ENCODE peak calls at places on chromosomes 1 and 21, in ten cellular contexts. T, M, N, F, X, B, A, R, P and Z are unnamed samples.
A peak's percentile ranks its signal among the peaks of the same experiment; 100 is the strongest.

GRCh38 chr1:111054656-111055055 is 85.2 kb downstream of the DRAM2 start:
- DNase-seq in T (no peak), M (no peak), N (no peak), F (no peak), X (no peak), B (no peak), A (no peak), R (no peak), P (no peak), Z (no peak)

GRCh38 chr1:62281922-62282555 is 37.2 kb downstream of the KANK4 start:
- DNase-seq in T (peak; percentile 77), M (no peak), N (no peak), F (no peak), X (no peak), B (no peak), A (no peak), R (no peak), P (no peak), Z (no peak)

GRCh38 chr1:17010601-17011438 is 908 bp downstream of the ATP13A2 start:
- DNase-seq in T (peak; percentile 33), M (peak; percentile 84), N (peak; percentile 61), F (peak; percentile 19), X (no peak), B (peak; percentile 28), A (no peak), R (no peak), P (peak; percentile 29), Z (peak; percentile 28)

GRCh38 chr1:99005142-99005491 is 456 bp upstream of the PLPPR5 start:
- DNase-seq in T (peak; percentile 5), M (no peak), N (no peak), F (no peak), X (no peak), B (no peak), A (peak; percentile 58), R (no peak), P (no peak), Z (no peak)

GRCh38 chr21:28833181-28833580 is 159.5 kb downstream of the LTN1 start:
- DNase-seq in T (no peak), M (no peak), N (no peak), F (no peak), X (no peak), B (no peak), A (no peak), R (no peak), P (no peak), Z (no peak)

GRCh38 chr1:17419626-17420328 is 19.7 kb downstream of the RCC2 start:
- DNase-seq in T (peak; percentile 23), M (peak; percentile 84), N (peak; percentile 19), F (no peak), X (peak; percentile 70), B (peak; percentile 26), A (peak; percentile 88), R (peak; percentile 48), P (peak; percentile 81), Z (peak; percentile 58)

GRCh38 chr1:203081465-203082355 is 4.1 kb downstream of the MYOG start:
- DNase-seq in T (no peak), M (no peak), N (peak; percentile 14), F (no peak), X (no peak), B (no peak), A (no peak), R (no peak), P (no peak), Z (no peak)

GRCh38 chr1:229984310-229984991 is 82.6 kb upstream of the GALNT2 start:
- DNase-seq in T (no peak), M (no peak), N (no peak), F (no peak), X (no peak), B (no peak), A (no peak), R (no peak), P (no peak), Z (no peak)

GRCh38 chr1:37663426-37664000 is 28.8 kb upstream of the CDCA8 start:
- DNase-seq in T (no peak), M (no peak), N (no peak), F (no peak), X (no peak), B (no peak), A (no peak), R (no peak), P (no peak), Z (no peak)

GRCh38 chr1:211903490-211904260 is 73.1 kb upstream of the LPGAT1 start:
- DNase-seq in T (no peak), M (no peak), N (no peak), F (no peak), X (no peak), B (no peak), A (no peak), R (no peak), P (no peak), Z (no peak)

GRCh38 chr1:227321035-227321434 is 2.7 kb upstream of the CDC42BPA start:
- DNase-seq in T (no peak), M (no peak), N (no peak), F (no peak), X (no peak), B (no peak), A (no peak), R (no peak), P (no peak), Z (no peak)

GRCh38 chr1:152964536-152964935 is 5.9 kb upstream of the SPRR4 start:
- DNase-seq in T (no peak), M (no peak), N (no peak), F (no peak), X (no peak), B (no peak), A (no peak), R (no peak), P (no peak), Z (no peak)

GRCh38 chr1:244314921-244315544 is 136.7 kb downstream of the ADSS2 start:
- DNase-seq in T (no peak), M (no peak), N (no peak), F (peak; percentile 87), X (no peak), B (no peak), A (no peak), R (no peak), P (no peak), Z (no peak)

GRCh38 chr1:17128361-17128760 is 9.1 kb upstream of the PADI2 start:
- DNase-seq in T (peak; percentile 99), M (no peak), N (peak; percentile 48), F (peak; percentile 89), X (no peak), B (no peak), A (no peak), R (peak; percentile 80), P (no peak), Z (peak; percentile 86)

GRCh38 chr1:100360790-100361232 is 8.5 kb downstream of the CDC14A start:
- DNase-seq in T (peak; percentile 75), M (peak; percentile 61), N (peak; percentile 84), F (no peak), X (no peak), B (peak; percentile 9), A (no peak), R (no peak), P (no peak), Z (no peak)

GRCh38 chr1:225845633-225846259 is 35.8 kb downstream of the EPHX1 start:
- DNase-seq in T (peak; percentile 67), M (peak; percentile 85), N (peak; percentile 91), F (peak; percentile 60), X (no peak), B (peak; percentile 56), A (peak; percentile 90), R (peak; percentile 56), P (peak; percentile 49), Z (peak; percentile 20)

GRCh38 chr1:15272009-15272781 is 25.2 kb downstream of the FHAD1 start:
- DNase-seq in T (peak; percentile 54), M (peak; percentile 57), N (peak; percentile 73), F (peak; percentile 20), X (no peak), B (peak; percentile 78), A (peak; percentile 69), R (peak; percentile 75), P (peak; percentile 51), Z (peak; percentile 66)

GRCh38 chr1:163875927-163876320 is 554.2 kb downstream of the NUF2 start:
- DNase-seq in T (peak; percentile 73), M (no peak), N (peak; percentile 73), F (no peak), X (no peak), B (no peak), A (no peak), R (no peak), P (no peak), Z (peak; percentile 84)

GRCh38 chr1:14806772-14807171 is 208.3 kb downstream of the KAZN start:
- DNase-seq in T (no peak), M (no peak), N (no peak), F (no peak), X (no peak), B (no peak), A (no peak), R (no peak), P (no peak), Z (no peak)

GRCh38 chr21:38242036-38242435 is 14.8 kb upstream of the KCNJ15 start:
- DNase-seq in T (no peak), M (no peak), N (no peak), F (no peak), X (no peak), B (no peak), A (no peak), R (peak; percentile 43), P (no peak), Z (peak; percentile 4)

GRCh38 chr21:46475296-46475695 is 16.6 kb downstream of the DIP2A start:
- DNase-seq in T (no peak), M (no peak), N (no peak), F (no peak), X (no peak), B (no peak), A (no peak), R (no peak), P (no peak), Z (no peak)

GRCh38 chr1:36570016-36570415 is 87.3 kb upstream of the CSF3R start:
- DNase-seq in T (no peak), M (no peak), N (no peak), F (no peak), X (no peak), B (no peak), A (no peak), R (no peak), P (no peak), Z (no peak)

GRCh38 chr1:111615874-111616715 is 3.5 kb upstream of the RAP1A start:
- DNase-seq in T (no peak), M (no peak), N (no peak), F (no peak), X (peak; percentile 34), B (no peak), A (no peak), R (no peak), P (peak; percentile 55), Z (peak; percentile 85)

GRCh38 chr1:116881879-116882520 is 27.7 kb upstream of the PTGFRN start:
- DNase-seq in T (peak; percentile 66), M (peak; percentile 52), N (peak; percentile 27), F (no peak), X (no peak), B (no peak), A (peak; percentile 51), R (peak; percentile 89), P (peak; percentile 56), Z (peak; percentile 97)

GRCh38 chr1:41739061-41739955 is 179.4 kb downstream of the HIVEP3 start:
- DNase-seq in T (no peak), M (peak; percentile 89), N (no peak), F (no peak), X (peak; percentile 28), B (no peak), A (no peak), R (peak; percentile 63), P (peak; percentile 89), Z (peak; percentile 97)

GRCh38 chr1:91693542-91693941 is 192.4 kb downstream of the TGFBR3 start:
- DNase-seq in T (peak; percentile 28), M (peak; percentile 73), N (no peak), F (no peak), X (no peak), B (no peak), A (no peak), R (no peak), P (no peak), Z (no peak)

GRCh38 chr1:10424034-10424433 is 6.2 kb upstream of the CENPS start:
- DNase-seq in T (peak; percentile 6), M (peak; percentile 68), N (no peak), F (no peak), X (no peak), B (no peak), A (no peak), R (no peak), P (no peak), Z (no peak)

GRCh38 chr1:6465461-6466005 is 440 bp downstream of the TNFRSF25 start:
- DNase-seq in T (no peak), M (no peak), N (no peak), F (no peak), X (peak; percentile 64), B (no peak), A (no peak), R (no peak), P (peak; percentile 71), Z (no peak)